ENCODE peak calls at places on chromosomes 6 and 20, in five cellular contexts. One of them, this sample, is unnamed.

GRCh38 chr6:41786451-41787218 is 859 bp upstream of the TOMM6 start:
- DNase-seq in epithelial cell of esophagus: peak
- DNase-seq in NB4: peak
- DNase-seq in psoas muscle: peak
- DNase-seq in BE2C: peak
- DNase-seq in this sample: peak

GRCh38 chr6:43982084-43982625 is 145.1 kb downstream of the MRPL14 start:
- DNase-seq in epithelial cell of esophagus: no peak
- DNase-seq in NB4: no peak
- DNase-seq in psoas muscle: no peak
- DNase-seq in BE2C: no peak
- DNase-seq in this sample: no peak

GRCh38 chr6:156655267-156655918 is 121.8 kb upstream of the ARID1B start:
- DNase-seq in epithelial cell of esophagus: no peak
- DNase-seq in NB4: no peak
- DNase-seq in psoas muscle: no peak
- DNase-seq in BE2C: no peak
- DNase-seq in this sample: no peak

GRCh38 chr6:154852700-154853099 is 119.5 kb downstream of the SCAF8 start:
- DNase-seq in epithelial cell of esophagus: no peak
- DNase-seq in NB4: no peak
- DNase-seq in psoas muscle: no peak
- DNase-seq in BE2C: no peak
- DNase-seq in this sample: no peak

GRCh38 chr6:144113366-144113765 is 18.0 kb upstream of the SF3B5 start:
- DNase-seq in epithelial cell of esophagus: no peak
- DNase-seq in NB4: no peak
- DNase-seq in psoas muscle: no peak
- DNase-seq in BE2C: no peak
- DNase-seq in this sample: no peak

GRCh38 chr20:35660122-35660937 is 4.4 kb downstream of the CPNE1 start:
- DNase-seq in epithelial cell of esophagus: no peak
- DNase-seq in NB4: peak
- DNase-seq in psoas muscle: no peak
- DNase-seq in BE2C: no peak
- DNase-seq in this sample: no peak

GRCh38 chr6:27839303-27840081 is 72.7 kb downstream of the OR2B2 start:
- DNase-seq in epithelial cell of esophagus: peak
- DNase-seq in NB4: peak
- DNase-seq in psoas muscle: peak
- DNase-seq in BE2C: peak
- DNase-seq in this sample: no peak

GRCh38 chr6:154380733-154381132 is 24.1 kb upstream of the IPCEF1 start:
- DNase-seq in epithelial cell of esophagus: no peak
- DNase-seq in NB4: no peak
- DNase-seq in psoas muscle: no peak
- DNase-seq in BE2C: no peak
- DNase-seq in this sample: no peak

GRCh38 chr6:21935561-21936028 is 342.0 kb downstream of the SOX4 start:
- DNase-seq in epithelial cell of esophagus: peak
- DNase-seq in NB4: peak
- DNase-seq in psoas muscle: no peak
- DNase-seq in BE2C: peak
- DNase-seq in this sample: peak

GRCh38 chr6:99353126-99353525 is 3.7 kb upstream of the FAXC start:
- DNase-seq in epithelial cell of esophagus: no peak
- DNase-seq in NB4: peak
- DNase-seq in psoas muscle: no peak
- DNase-seq in BE2C: no peak
- DNase-seq in this sample: no peak

GRCh38 chr6:5507056-5507722 is 245.9 kb downstream of the FARS2 start:
- DNase-seq in epithelial cell of esophagus: no peak
- DNase-seq in NB4: no peak
- DNase-seq in psoas muscle: no peak
- DNase-seq in BE2C: no peak
- DNase-seq in this sample: no peak

GRCh38 chr6:146357578-146358340 is 185.9 kb upstream of the RAB32 start:
- DNase-seq in epithelial cell of esophagus: peak
- DNase-seq in NB4: peak
- DNase-seq in psoas muscle: no peak
- DNase-seq in BE2C: no peak
- DNase-seq in this sample: peak

GRCh38 chr6:55293116-55293515 is 34.2 kb upstream of the GFRAL start:
- DNase-seq in epithelial cell of esophagus: peak
- DNase-seq in NB4: peak
- DNase-seq in psoas muscle: no peak
- DNase-seq in BE2C: peak
- DNase-seq in this sample: no peak

GRCh38 chr6:130681028-130681427 is 146.2 kb upstream of the SMLR1 start:
- DNase-seq in epithelial cell of esophagus: peak
- DNase-seq in NB4: no peak
- DNase-seq in psoas muscle: no peak
- DNase-seq in BE2C: no peak
- DNase-seq in this sample: peak

GRCh38 chr20:41889125-41889870 is 271.1 kb upstream of the CHD6 start:
- DNase-seq in epithelial cell of esophagus: peak
- DNase-seq in NB4: peak
- DNase-seq in psoas muscle: no peak
- DNase-seq in BE2C: peak
- DNase-seq in this sample: no peak

GRCh38 chr20:17654649-17655285 is 27.3 kb downstream of the RRBP1 start:
- DNase-seq in epithelial cell of esophagus: peak
- DNase-seq in NB4: no peak
- DNase-seq in psoas muscle: peak
- DNase-seq in BE2C: peak
- DNase-seq in this sample: no peak

GRCh38 chr6:7701212-7701834 is 24.6 kb upstream of the BMP6 start:
- DNase-seq in epithelial cell of esophagus: no peak
- DNase-seq in NB4: peak
- DNase-seq in psoas muscle: no peak
- DNase-seq in BE2C: no peak
- DNase-seq in this sample: no peak

GRCh38 chr6:110826236-110827129 is 11.2 kb upstream of the CDK19 start:
- DNase-seq in epithelial cell of esophagus: peak
- DNase-seq in NB4: peak
- DNase-seq in psoas muscle: peak
- DNase-seq in BE2C: no peak
- DNase-seq in this sample: no peak

GRCh38 chr20:2451939-2452732 is 18.5 kb downstream of the SNRPB start:
- DNase-seq in epithelial cell of esophagus: peak
- DNase-seq in NB4: peak
- DNase-seq in psoas muscle: peak
- DNase-seq in BE2C: peak
- DNase-seq in this sample: peak
- TF ChIP-seq CTCF in epithelial cell of esophagus: peak
- TF ChIP-seq CTCF in NB4: peak
- TF ChIP-seq CTCF in psoas muscle: peak
- TF ChIP-seq CTCF in BE2C: peak
- TF ChIP-seq CTCF in this sample: peak

DNA sequence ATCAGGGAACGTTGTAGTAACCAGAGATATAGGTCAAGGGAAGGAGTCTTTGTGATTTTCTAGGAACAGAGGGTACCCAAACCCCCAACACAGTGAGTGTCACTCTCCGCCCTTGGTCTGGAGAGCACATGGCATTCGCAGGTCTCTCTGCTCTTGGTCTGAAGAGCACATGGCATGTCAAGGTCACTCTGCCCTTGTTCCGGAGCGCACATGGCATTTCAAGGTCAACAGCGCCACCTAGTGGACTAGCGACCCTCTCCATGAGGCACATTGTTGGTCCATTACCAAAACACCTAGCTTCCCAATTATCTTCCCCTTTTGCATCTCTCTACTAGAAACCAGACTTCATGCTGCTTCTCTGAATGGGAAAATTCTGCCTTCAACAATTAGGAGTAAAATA is 260.0 kb downstream of the C6orf118 start:
- DNase-seq in epithelial cell of esophagus: peak
- DNase-seq in NB4: peak
- DNase-seq in psoas muscle: no peak
- DNase-seq in BE2C: peak
- DNase-seq in this sample: no peak
- TF ChIP-seq CTCF in epithelial cell of esophagus: peak
- TF ChIP-seq CTCF in NB4: peak
- TF ChIP-seq CTCF in psoas muscle: peak
- TF ChIP-seq CTCF in BE2C: peak
- TF ChIP-seq CTCF in this sample: peak

DNA sequence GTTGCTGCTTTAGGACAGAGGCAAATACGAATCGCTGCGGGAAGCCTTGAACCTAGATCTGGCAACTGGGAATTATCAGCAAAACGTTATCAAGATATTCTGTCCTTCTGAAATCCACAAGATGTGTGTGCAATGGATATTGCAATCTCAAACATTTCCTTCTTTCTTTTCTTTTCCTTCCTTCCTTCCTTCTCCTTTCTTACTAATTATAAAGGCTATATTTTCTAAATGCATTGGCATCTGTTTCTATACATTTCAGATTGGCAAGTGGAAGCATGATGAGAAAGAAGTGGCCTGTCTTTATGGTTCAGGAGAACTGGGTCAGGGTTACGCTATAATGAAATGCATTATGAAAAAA is 2.0 kb downstream of the TAGAP start:
- DNase-seq in epithelial cell of esophagus: no peak
- DNase-seq in NB4: no peak
- DNase-seq in psoas muscle: no peak
- DNase-seq in BE2C: no peak
- DNase-seq in this sample: no peak
- TF ChIP-seq CTCF in epithelial cell of esophagus: no peak
- TF ChIP-seq CTCF in NB4: no peak
- TF ChIP-seq CTCF in psoas muscle: no peak
- TF ChIP-seq CTCF in BE2C: no peak
- TF ChIP-seq CTCF in this sample: no peak

GRCh38 chr6:37243131-37243815 is 14.3 kb upstream of the TBC1D22B start:
- DNase-seq in epithelial cell of esophagus: no peak
- DNase-seq in NB4: no peak
- DNase-seq in psoas muscle: no peak
- DNase-seq in BE2C: no peak
- DNase-seq in this sample: no peak
- TF ChIP-seq CTCF in epithelial cell of esophagus: no peak
- TF ChIP-seq CTCF in NB4: no peak
- TF ChIP-seq CTCF in psoas muscle: no peak
- TF ChIP-seq CTCF in BE2C: no peak
- TF ChIP-seq CTCF in this sample: no peak

GRCh38 chr6:129623008-129623732 is 86.8 kb downstream of the ARHGAP18 start:
- DNase-seq in epithelial cell of esophagus: peak
- DNase-seq in NB4: no peak
- DNase-seq in psoas muscle: no peak
- DNase-seq in BE2C: no peak
- DNase-seq in this sample: no peak
- TF ChIP-seq CTCF in epithelial cell of esophagus: no peak
- TF ChIP-seq CTCF in NB4: no peak
- TF ChIP-seq CTCF in psoas muscle: no peak
- TF ChIP-seq CTCF in BE2C: no peak
- TF ChIP-seq CTCF in this sample: no peak